ENCODE peak calls at places on chromosomes 4 and X, in nine cellular contexts. X is hippocampal formation; A is iris pigment epithelial cell; N is iPS-NIHi11; C is neuronal stem cell; E is Calu3; I is T-helper 1 cell; L is stimulated activated CD4-positive, alpha-beta T cell treated with anti-CD3 and anti-CD28 coated beads, Interleukin-4, amount 100 ng/mL, for 48 hours; Y is upper lobe of right lung. R is an unnamed sample.

GRCh38 chr4:128501239-128501638 is 213.6 kb upstream of the PGRMC2 start:
- DNase-seq in X (no peak), A (no peak), N (no peak), C (no peak), E (no peak), I (no peak), L (no peak), Y (no peak), R (no peak)

GRCh38 chr4:33111106-33111505 is 2390.9 kb downstream of the PCDH7 start:
- DNase-seq in X (no peak), A (peak; percentile 50), N (no peak), C (no peak), E (no peak), I (no peak), L (no peak), Y (no peak), R (no peak)

GRCh38 chr4:12116009-12116542 is 687.4 kb upstream of the HS3ST1 start:
- DNase-seq in X (no peak), A (no peak), N (no peak), C (no peak), E (no peak), I (no peak), L (no peak), Y (no peak), R (peak; percentile 57)

GRCh38 chr4:119861731-119862130 is 204.9 kb downstream of the MAD2L1 start:
- DNase-seq in X (no peak), A (peak; percentile 29), N (no peak), C (no peak), E (no peak), I (no peak), L (no peak), Y (no peak), R (no peak)

GRCh38 chrX:153649178-153649914 is 2.3 kb downstream of the DUSP9 start:
- DNase-seq in X (no peak), A (no peak), N (peak; percentile 83), C (no peak), E (peak; percentile 36), I (no peak), L (peak; percentile 18), Y (peak; percentile 77), R (no peak)

GRCh38 chr4:113316879-113317278 is 267.4 kb downstream of the ANK2 start:
- DNase-seq in X (no peak), A (no peak), N (no peak), C (no peak), E (no peak), I (no peak), L (no peak), Y (no peak), R (no peak)

GRCh38 chrX:23742174-23742692 is 843 bp downstream of the ACOT9 start:
- DNase-seq in X (no peak), A (peak; percentile 69), N (peak; percentile 24), C (no peak), E (peak; percentile 13), I (no peak), L (no peak), Y (no peak), R (peak; percentile 69)

GRCh38 chr4:36467670-36468069 is 186.3 kb downstream of the DTHD1 start:
- DNase-seq in X (no peak), A (no peak), N (no peak), C (no peak), E (no peak), I (no peak), L (no peak), Y (no peak), R (no peak)

GRCh38 chr4:52248836-52249235 is 197.7 kb downstream of the SPATA18 start:
- DNase-seq in X (no peak), A (no peak), N (no peak), C (no peak), E (no peak), I (no peak), L (no peak), Y (no peak), R (peak; percentile 75)

GRCh38 chr4:16626945-16627344 is 271.5 kb downstream of the LDB2 start:
- DNase-seq in X (peak; percentile 35), A (peak; percentile 96), N (no peak), C (no peak), E (no peak), I (no peak), L (no peak), Y (no peak), R (no peak)

GRCh38 chrX:1231850-1232505 is 19.5 kb upstream of the CRLF2 start:
- DNase-seq in X (no peak), A (no peak), N (no peak), C (no peak), E (no peak), I (no peak), L (no peak), Y (no peak), R (no peak)

GRCh38 chr4:119615068-119615744 is 13.4 kb downstream of the PDE5A start:
- DNase-seq in X (no peak), A (peak; percentile 39), N (no peak), C (no peak), E (no peak), I (no peak), L (no peak), Y (no peak), R (no peak)

GRCh38 chrX:46376246-46376885 is 168.9 kb downstream of the ZNF674 start:
- DNase-seq in X (peak; percentile 20), A (peak; percentile 62), N (peak; percentile 41), C (peak; percentile 27), E (peak; percentile 55), I (no peak), L (no peak), Y (no peak), R (peak; percentile 58)

GRCh38 chrX:108216405-108216804 is 124.8 kb downstream of the ATG4A start:
- DNase-seq in X (no peak), A (peak; percentile 32), N (no peak), C (no peak), E (no peak), I (no peak), L (no peak), Y (no peak), R (no peak)

GRCh38 chr4:124903995-124904722 is 191.6 kb upstream of the ANKRD50 start:
- DNase-seq in X (no peak), A (peak; percentile 85), N (peak; percentile 29), C (no peak), E (peak; percentile 26), I (no peak), L (no peak), Y (no peak), R (peak; percentile 79)

GRCh38 chr4:121238461-121238860 is 74.3 kb upstream of the TNIP3 start:
- DNase-seq in X (no peak), A (no peak), N (no peak), C (no peak), E (no peak), I (no peak), L (no peak), Y (no peak), R (no peak)

GRCh38 chr4:30919458-30919857 is 199.3 kb downstream of the PCDH7 start:
- DNase-seq in X (no peak), A (no peak), N (no peak), C (no peak), E (no peak), I (no peak), L (no peak), Y (no peak), R (no peak)

GRCh38 chrX:44908198-44908597 is 35.2 kb downstream of the KDM6A start:
- DNase-seq in X (no peak), A (peak; percentile 35), N (no peak), C (no peak), E (no peak), I (no peak), L (no peak), Y (no peak), R (peak; percentile 15)

GRCh38 chrX:5915783-5916182 is 312.9 kb downstream of the NLGN4X start:
- DNase-seq in X (no peak), A (no peak), N (no peak), C (no peak), E (no peak), I (no peak), L (no peak), Y (no peak), R (no peak)

GRCh38 chr4:145887241-145887964 is 51.2 kb downstream of the ZNF827 start:
- DNase-seq in X (no peak), A (peak; percentile 81), N (no peak), C (no peak), E (no peak), I (no peak), L (no peak), Y (no peak), R (peak; percentile 22)

GRCh38 chr4:185840953-185841352 is 29.0 kb upstream of the SORBS2 start:
- DNase-seq in X (no peak), A (no peak), N (no peak), C (no peak), E (no peak), I (no peak), L (no peak), Y (no peak), R (no peak)

GRCh38 chr4:104719539-104720230 is 225.0 kb upstream of the CXXC4 start:
- DNase-seq in X (no peak), A (no peak), N (no peak), C (no peak), E (no peak), I (no peak), L (no peak), Y (no peak), R (no peak)

GRCh38 chr4:10003666-10004065 is 17.6 kb downstream of the SLC2A9 start:
- DNase-seq in X (no peak), A (no peak), N (no peak), C (no peak), E (no peak), I (no peak), L (no peak), Y (no peak), R (peak; percentile 93)

GRCh38 chr4:121597346-121597934 is 99.3 kb downstream of the ANXA5 start:
- DNase-seq in X (no peak), A (peak; percentile 34), N (no peak), C (no peak), E (no peak), I (no peak), L (peak; percentile 7), Y (no peak), R (peak; percentile 85)

GRCh38 chrX:100615015-100615414 is 21.6 kb downstream of the TSPAN6 start:
- DNase-seq in X (no peak), A (peak; percentile 74), N (peak; percentile 20), C (no peak), E (peak; percentile 46), I (no peak), L (no peak), Y (no peak), R (peak; percentile 59)

GRCh38 chr4:41939016-41939623 is 3.9 kb downstream of the TMEM33 start:
- DNase-seq in X (no peak), A (peak; percentile 91), N (no peak), C (no peak), E (no peak), I (no peak), L (no peak), Y (no peak), R (peak; percentile 92)

GRCh38 chr4:89294583-89295244 is 12.9 kb downstream of the GPRIN3 start:
- DNase-seq in X (no peak), A (no peak), N (no peak), C (no peak), E (no peak), I (no peak), L (no peak), Y (no peak), R (no peak)

GRCh38 chr4:185811509-185812364 is at the start of gene SORBS2:
- DNase-seq in X (peak; percentile 45), A (peak; percentile 89), N (peak; percentile 75), C (no peak), E (peak; percentile 48), I (no peak), L (no peak), Y (peak; percentile 79), R (peak; percentile 83)

GRCh38 chr4:120132935-120133334 is 66.3 kb upstream of the MAD2L1 start:
- DNase-seq in X (no peak), A (peak; percentile 58), N (no peak), C (no peak), E (peak; percentile 0), I (no peak), L (no peak), Y (no peak), R (peak; percentile 45)

GRCh38 chr4:76993787-76994641 is 44.5 kb downstream of the SEPTIN11 start:
- DNase-seq in X (no peak), A (no peak), N (no peak), C (no peak), E (no peak), I (peak; percentile 10), L (peak; percentile 16), Y (no peak), R (no peak)

GRCh38 chr4:88522702-88523324 is 763 bp downstream of the PYURF start:
- DNase-seq in X (no peak), A (peak; percentile 45), N (peak; percentile 22), C (peak; percentile 3), E (peak; percentile 8), I (no peak), L (peak; percentile 29), Y (peak; percentile 74), R (peak; percentile 37)

R was measured in bronchial epithelial cell.